ENCODE peak calls at places on chromosomes 3 and 15, in nine cellular contexts. J is WERI-Rb-1, V is Daoy, M is SK-N-SH, T is erythroblast, D is GM04504, O is memory B cell, S is neural crest cell, K is stomach. R is an unnamed sample.

GRCh38 chr3:72844436-72844999 is 3.7 kb downstream of the SHQ1 start:
- DNase-seq in J (no peak), V (no peak), D (no peak), O (no peak), M (no peak), S (no peak), T (peak; percentile 3), K (no peak), R (no peak)

GRCh38 chr3:194989251-194989650 is 281.7 kb downstream of the XXYLT1 start:
- DNase-seq in J (no peak), K (no peak), T (no peak), O (no peak), D (no peak), V (no peak), M (no peak), S (no peak), R (no peak)

GRCh38 chr3:23682646-23683045 is 123.1 kb upstream of the UBE2E1 start:
- DNase-seq in K (no peak), T (no peak), D (no peak), V (no peak), S (no peak), O (no peak), J (no peak), M (no peak), R (no peak)

GRCh38 chr3:143171656-143172055 is 52.1 kb downstream of the CHST2 start:
- DNase-seq in O (no peak), S (no peak), V (no peak), D (no peak), J (no peak), M (no peak), K (no peak), T (no peak), R (no peak)

GRCh38 chr3:192645437-192645836 is 81.9 kb downstream of the FGF12 start:
- DNase-seq in O (no peak), V (no peak), S (no peak), J (no peak), T (no peak), K (no peak), D (no peak), M (no peak), R (no peak)

GRCh38 chr3:46517016-46517770 is 19.4 kb downstream of the RTP3 start:
- DNase-seq in V (peak; percentile 78), S (no peak), M (no peak), D (no peak), O (no peak), J (no peak), T (no peak), K (no peak), R (no peak)

GRCh38 chr3:23806322-23807160 is 786 bp downstream of the UBE2E1 start:
- DNase-seq in D (no peak), T (peak; percentile 44), S (peak; percentile 21), M (peak; percentile 80), O (peak; percentile 37), K (no peak), V (peak; percentile 22), J (peak; percentile 23), R (peak; percentile 28)

GRCh38 chr3:42739401-42740158 is 33.5 kb downstream of the CCDC13 start:
- DNase-seq in D (no peak), O (no peak), J (no peak), K (no peak), V (no peak), S (no peak), M (no peak), T (no peak), R (no peak)

GRCh38 chr15:57323806-57324589 is 52.3 kb upstream of the CGNL1 start:
- DNase-seq in K (no peak), M (peak; percentile 62), D (no peak), T (peak; percentile 21), S (no peak), O (no peak), V (peak; percentile 39), J (peak; percentile 57), R (peak; percentile 88)

GRCh38 chr3:114408763-114409162 is 114.9 kb downstream of the TIGIT start:
- DNase-seq in K (no peak), S (peak; percentile 11), O (no peak), T (no peak), V (no peak), J (no peak), M (peak; percentile 38), D (no peak), R (peak; percentile 69)

GRCh38 chr15:25184356-25185155 is 229.8 kb downstream of the SNRPN start:
- DNase-seq in V (no peak), O (no peak), M (no peak), K (no peak), T (no peak), S (no peak), J (no peak), D (no peak), R (no peak)

GRCh38 chr3:35223636-35224035 is 415.7 kb upstream of the ARPP21 start:
- DNase-seq in M (no peak), O (no peak), S (no peak), T (no peak), D (no peak), K (no peak), J (no peak), V (no peak), R (no peak)

GRCh38 chr3:196639517-196640500 is at the start of gene NRROS:
- DNase-seq in V (peak; percentile 79), J (no peak), O (peak; percentile 68), S (no peak), D (no peak), K (peak; percentile 65), T (peak; percentile 86), M (peak; percentile 72), R (peak; percentile 80)

GRCh38 chr3:137765310-137766033 is 1.4 kb downstream of the SOX14 start:
- DNase-seq in D (no peak), M (peak; percentile 44), V (no peak), S (no peak), O (no peak), J (no peak), T (no peak), K (no peak), R (no peak)

GRCh38 chr15:49832421-49832980 is 211.7 kb downstream of the DTWD1 start:
- DNase-seq in O (no peak), D (no peak), J (peak; percentile 52), M (peak; percentile 5), T (peak; percentile 17), V (no peak), K (no peak), S (no peak), R (peak; percentile 61)

GRCh38 chr3:153669527-153669926 is 451.7 kb upstream of the ARHGEF26 start:
- DNase-seq in O (no peak), D (no peak), S (no peak), M (no peak), K (no peak), T (no peak), J (no peak), V (no peak), R (no peak)

GRCh38 chr15:55360256-55360655 is 41.2 kb downstream of the PIGB start:
- DNase-seq in V (no peak), K (no peak), D (no peak), M (no peak), O (no peak), T (no peak), S (no peak), J (no peak), R (no peak)

GRCh38 chr3:172673210-172673679 is 37.6 kb downstream of the NCEH1 start:
- DNase-seq in T (peak; percentile 92), J (peak; percentile 83), M (peak; percentile 32), K (peak; percentile 73), D (peak; percentile 42), O (peak; percentile 23), V (peak; percentile 75), S (peak; percentile 60), R (peak; percentile 91)

GRCh38 chr3:186442162-186442561 is 80.1 kb upstream of the DGKG start:
- DNase-seq in T (no peak), S (no peak), O (no peak), D (no peak), V (no peak), J (no peak), M (no peak), K (peak; percentile 82), R (no peak)

GRCh38 chr3:178602864-178603263 is 66.6 kb downstream of the KCNMB2 start:
- DNase-seq in O (no peak), V (no peak), S (no peak), K (no peak), D (no peak), M (no peak), T (no peak), J (no peak), R (peak; percentile 44)

GRCh38 chr15:68200016-68200861 is 4.9 kb downstream of the CALML4 start:
- DNase-seq in D (no peak), J (no peak), K (peak; percentile 24), S (no peak), O (no peak), M (peak; percentile 57), T (no peak), V (no peak), R (peak; percentile 32)

GRCh38 chr15:59344311-59344710 is 28.4 kb downstream of the MYO1E start:
- DNase-seq in V (no peak), T (no peak), K (no peak), O (no peak), J (no peak), D (no peak), M (no peak), S (no peak), R (no peak)

GRCh38 chr15:98231696-98232440 is 271.4 kb downstream of the ARRDC4 start:
- DNase-seq in S (no peak), M (no peak), K (no peak), D (peak; percentile 14), J (no peak), V (peak; percentile 70), T (no peak), O (no peak), R (no peak)

GRCh38 chr3:187783098-187783497 is 37.8 kb upstream of the BCL6 start:
- DNase-seq in K (peak; percentile 62), M (no peak), S (no peak), D (peak; percentile 83), T (no peak), O (no peak), V (peak; percentile 84), J (no peak), R (no peak)

GRCh38 chr3:53056442-53056841 is 10.6 kb upstream of the SFMBT1 start:
- DNase-seq in J (peak; percentile 51), T (peak; percentile 14), K (peak; percentile 17), O (no peak), D (no peak), V (no peak), M (peak; percentile 48), S (no peak), R (peak; percentile 73)

GRCh38 chr15:22786868-22787698 is 639 bp downstream of the NIPA1 start:
- DNase-seq in K (peak; percentile 30), O (peak; percentile 53), J (peak; percentile 35), D (peak; percentile 5), V (peak; percentile 28), T (peak; percentile 54), M (peak; percentile 66), S (peak; percentile 20), R (peak; percentile 52)

GRCh38 chr3:59726279-59726678 is 676.5 kb upstream of the CFAP20DC start:
- DNase-seq in S (no peak), O (no peak), K (no peak), T (no peak), J (no peak), V (no peak), M (no peak), D (no peak), R (no peak)

GRCh38 chr15:67915374-67916050 is 75.7 kb upstream of the RNU6-1 start:
- DNase-seq in J (no peak), D (no peak), T (no peak), V (no peak), K (peak; percentile 92), O (no peak), S (no peak), M (no peak), R (peak; percentile 31)

GRCh38 chr3:154486949-154487348 is 57.0 kb upstream of the GPR149 start:
- DNase-seq in T (no peak), J (no peak), K (no peak), M (no peak), S (no peak), V (no peak), D (no peak), O (no peak), R (no peak)

GRCh38 chr15:29451201-29451781 is 181.7 kb upstream of the NSMCE3 start:
- DNase-seq in V (peak; percentile 28), D (no peak), O (no peak), M (peak; percentile 47), S (peak; percentile 18), K (no peak), J (peak; percentile 39), T (no peak), R (peak; percentile 36)

GRCh38 chr3:45665101-45665572 is 24.1 kb upstream of the SACM1L start:
- DNase-seq in D (no peak), K (peak; percentile 70), S (no peak), M (peak; percentile 56), J (peak; percentile 49), O (no peak), T (peak; percentile 94), V (peak; percentile 46), R (peak; percentile 75)

R was measured in NCI-H82.